ENCODE peak calls at places on chromosomes 3 and 15, in four cellular contexts. X is cardiac fibroblast, L is right lobe of liver, Q is dorsolateral prefrontal cortex. H is an unnamed sample.

GRCh38 chr15:94237903-94238302 is 6.5 kb downstream of the MCTP2 start:
- DNase-seq in Q (no peak), L (no peak), X (no peak), H (no peak)

GRCh38 chr15:24054547-24055245 is 367.6 kb upstream of the NDN start:
- DNase-seq in L (no peak), Q (no peak), X (peak; percentile 2), H (no peak)

GRCh38 chr15:56168394-56168793 is 75.3 kb downstream of the RFX7 start:
- DNase-seq in X (no peak), Q (no peak), L (no peak), H (no peak)

GRCh38 chr3:43081796-43082195 is 24.1 kb downstream of the POMGNT2 start:
- DNase-seq in X (no peak), Q (no peak), L (no peak), H (no peak)

GRCh38 chr3:172609750-172610149 is 86.5 kb upstream of the TNFSF10 start:
- DNase-seq in L (no peak), Q (no peak), X (no peak), H (no peak)

GRCh38 chr3:49484471-49484870 is 14.4 kb downstream of the DAG1 start:
- DNase-seq in X (peak; percentile 14), L (no peak), Q (no peak), H (no peak)

GRCh38 chr3:70992131-70992530 is 591.4 kb downstream of the FOXP1 start:
- DNase-seq in L (no peak), Q (no peak), X (no peak), H (no peak)

GRCh38 chr15:94026458-94026967 is 204.8 kb upstream of the MCTP2 start:
- DNase-seq in L (no peak), Q (no peak), X (peak; percentile 18), H (no peak)

GRCh38 chr3:37458162-37458895 is 283.9 kb upstream of the LRRFIP2 start:
- DNase-seq in L (no peak), X (peak; percentile 26), Q (no peak), H (no peak)

GRCh38 chr3:65833761-65834505 is 204.8 kb downstream of the MAGI1 start:
- DNase-seq in X (peak; percentile 57), L (no peak), Q (no peak), H (no peak)

GRCh38 chr3:101038880-101039279 is 45.7 kb upstream of the ABI3BP start:
- DNase-seq in Q (no peak), X (no peak), L (no peak), H (no peak)

GRCh38 chr3:41126475-41126874 is 72.8 kb upstream of the CTNNB1 start:
- DNase-seq in X (no peak), Q (no peak), L (no peak), H (no peak)

GRCh38 chr15:74614744-74615312 is 808 bp upstream of the CLK3 start:
- DNase-seq in Q (peak; percentile 72), L (peak; percentile 86), X (peak; percentile 80), H (peak; percentile 85)

GRCh38 chr3:24401090-24401810 is 93.4 kb downstream of the THRB start:
- DNase-seq in X (peak; percentile 12), L (no peak), Q (no peak), H (no peak)

GRCh38 chr15:87623832-87624231 is 632.7 kb downstream of the NTRK3 start:
- DNase-seq in Q (no peak), L (no peak), X (no peak), H (no peak)

GRCh38 chr3:130759692-130760338 is 13.2 kb upstream of the PIK3R4 start:
- DNase-seq in L (peak; percentile 22), Q (no peak), X (peak; percentile 79), H (peak; percentile 85)

GRCh38 chr3:196620228-196620627 is 19.3 kb upstream of the NRROS start:
- DNase-seq in Q (no peak), L (peak; percentile 33), X (peak; percentile 26), H (no peak)

GRCh38 chr15:48501208-48501607 is 144.3 kb downstream of the FBN1 start:
- DNase-seq in Q (no peak), X (no peak), L (no peak), H (no peak)

GRCh38 chr15:70018646-70019600 is 78.8 kb downstream of the TLE3 start:
- DNase-seq in L (no peak), Q (no peak), X (no peak), H (no peak)

GRCh38 chr3:186109897-186110803 is 1.3 kb upstream of the ETV5 start:
- DNase-seq in X (peak; percentile 61), Q (no peak), L (peak; percentile 33), H (peak; percentile 30)

GRCh38 chr3:46127503-46127902 is 80.6 kb downstream of the CCR1 start:
- DNase-seq in Q (no peak), X (peak; percentile 87), L (no peak), H (peak; percentile 46)

GRCh38 chr3:45182915-45183881 is 37.0 kb upstream of the CDCP1 start:
- DNase-seq in X (peak; percentile 69), L (peak; percentile 30), Q (no peak), H (peak; percentile 72)

GRCh38 chr3:158261371-158261991 is 151.6 kb downstream of the RSRC1 start:
- DNase-seq in L (no peak), X (peak; percentile 5), Q (no peak), H (no peak)

GRCh38 chr3:112302881-112303761 is 9.1 kb upstream of the SLC9C1 start:
- DNase-seq in Q (no peak), L (no peak), X (peak; percentile 48), H (no peak)

GRCh38 chr3:14243782-14244181 is 65.2 kb downstream of the LSM3 start:
- DNase-seq in Q (no peak), X (no peak), L (no peak), H (no peak)

GRCh38 chr3:157126365-157126764 is 33.6 kb downstream of the CCNL1 start:
- DNase-seq in Q (no peak), X (no peak), L (no peak), H (no peak)

GRCh38 chr15:56759450-56759845 is 26.1 kb upstream of the ZNF280D start:
- DNase-seq in Q (no peak), L (no peak), X (peak; percentile 88), H (peak; percentile 75)

GRCh38 chr15:48273047-48273446 is 58.2 kb upstream of the DUT start:
- DNase-seq in X (no peak), Q (no peak), L (no peak), H (no peak)

GRCh38 chr15:95948371-95948770 is 382.1 kb upstream of the NR2F2 start:
- DNase-seq in Q (no peak), L (no peak), X (no peak), H (no peak)

GRCh38 chr3:37237252-37237651 is 62.9 kb upstream of the LRRFIP2 start:
- DNase-seq in L (no peak), X (no peak), Q (no peak), H (no peak)

GRCh38 chr3:72657666-72658065 is 190.6 kb downstream of the SHQ1 start:
- DNase-seq in Q (no peak), X (no peak), L (no peak), H (peak; percentile 5)

GRCh38 chr3:149604125-149604851 is 53.5 kb downstream of the WWTR1 start:
- DNase-seq in X (no peak), L (no peak), Q (no peak), H (no peak)

GRCh38 chr15:100528833-100529428 is at the start of gene CERS3:
- DNase-seq in Q (no peak), L (no peak), X (no peak), H (no peak)

GRCh38 chr3:106333911-106334618 is 465.3 kb upstream of the CBLB start:
- DNase-seq in L (no peak), Q (no peak), X (peak; percentile 53), H (peak; percentile 51)

GRCh38 chr3:69936266-69936665 is 63.3 kb upstream of the SAMMSON start:
- DNase-seq in X (no peak), Q (no peak), L (no peak), H (no peak)

GRCh38 chr3:30508319-30508718 is 98.1 kb upstream of the TGFBR2 start:
- DNase-seq in X (no peak), Q (no peak), L (no peak), H (no peak)

GRCh38 chr3:195458188-195458800 is 15.5 kb upstream of the ACAP2 start:
- DNase-seq in X (peak; percentile 77), L (no peak), Q (no peak), H (no peak)
- TF ChIP-seq CTCF in X (no peak), L (no peak), Q (no peak), H (no peak)

GRCh38 chr3:9928158-9928557 is 5.5 kb upstream of the CRELD1 start:
- DNase-seq in Q (no peak), L (no peak), X (no peak), H (no peak)

GRCh38 chr3:9933561-9934234 is at the start of gene CRELD1:
- DNase-seq in X (peak; percentile 97), L (peak; percentile 97), Q (peak; percentile 96), H (peak; percentile 97)

GRCh38 chr3:9932843-9933560 is 632 bp upstream of the CRELD1 start:
- DNase-seq in X (peak; percentile 90), Q (peak; percentile 76), L (peak; percentile 87), H (peak; percentile 84)

GRCh38 chr3:9932535-9932842 is 1.1 kb upstream of the CRELD1 start:
- DNase-seq in L (no peak), Q (no peak), X (no peak), H (no peak)

GRCh38 chr3:9930804-9931418 is 2.7 kb upstream of the CRELD1 start:
- DNase-seq in X (peak; percentile 28), Q (no peak), L (no peak), H (no peak)
- TF ChIP-seq CTCF in X (peak; percentile 21), Q (no peak), L (peak; percentile 14), H (no peak)

GRCh38 chr15:39888809-39889208 is 31.3 kb downstream of the GPR176 start:
- DNase-seq in L (no peak), X (no peak), Q (no peak), H (no peak)
- TF ChIP-seq CTCF in L (no peak), X (no peak), Q (no peak), H (no peak)

GRCh38 chr15:63917588-63918316 is 84.0 kb upstream of the HERC1 start:
- DNase-seq in X (no peak), L (no peak), Q (no peak), H (no peak)

GRCh38 chr15:63915209-63915887 is 81.6 kb upstream of the HERC1 start:
- DNase-seq in X (no peak), L (no peak), Q (no peak), H (no peak)

GRCh38 chr15:63913786-63914185 is 80.0 kb upstream of the HERC1 start:
- DNase-seq in X (no peak), Q (no peak), L (no peak), H (no peak)

GRCh38 chr15:63918317-63918672 is 84.5 kb upstream of the HERC1 start:
- DNase-seq in L (no peak), Q (no peak), X (no peak), H (no peak)

GRCh38 chr15:63915888-63916731 is 82.4 kb upstream of the HERC1 start:
- DNase-seq in L (no peak), X (peak; percentile 55), Q (no peak), H (peak; percentile 25)
- TF ChIP-seq CTCF in L (no peak), X (peak; percentile 63), Q (peak; percentile 45), H (peak; percentile 45)

GRCh38 chr15:58985443-58985842 is 2.0 kb upstream of the RNF111 start:
- DNase-seq in Q (no peak), X (peak; percentile 82), L (peak; percentile 35), H (no peak)

GRCh38 chr15:58981808-58982475 is 5.5 kb upstream of the RNF111 start:
- DNase-seq in L (no peak), Q (no peak), X (no peak), H (no peak)

GRCh38 chr15:58980351-58980939 is 7.0 kb upstream of the RNF111 start:
- DNase-seq in Q (no peak), L (no peak), X (peak; percentile 65), H (no peak)
- TF ChIP-seq CTCF in Q (peak; percentile 45), L (peak; percentile 65), X (peak; percentile 37), H (peak; percentile 17)